ENCODE peak calls at places on chromosomes 2 and 18, in four cellular contexts. S is HS-27A, U is GM04503, G is iris pigment epithelial cell. A is an unnamed sample.
A peak's percentile ranks its signal among the peaks of the same experiment; 100 is the strongest.

GRCh38 chr2:204024503-204024902 is 87.9 kb downstream of the ICOS start:
- DNase-seq in S (no peak), U (no peak), G (peak; percentile 46), A (no peak)

GRCh38 chr18:79876497-79876896 is 75.0 kb downstream of the SLC66A2 start:
- DNase-seq in S (no peak), U (no peak), G (no peak), A (no peak)

GRCh38 chr2:73333564-73333963 is 40.2 kb upstream of the EGR4 start:
- DNase-seq in S (no peak), U (no peak), G (no peak), A (no peak)

GRCh38 chr2:179226203-179226960 is 38.2 kb downstream of the SESTD1 start:
- DNase-seq in S (no peak), U (no peak), G (no peak), A (peak; percentile 34)

GRCh38 chr2:162885281-162886070 is 46.9 kb upstream of the KCNH7 start:
- DNase-seq in S (no peak), U (no peak), G (no peak), A (no peak)

GRCh38 chr2:230443540-230443939 is 27.5 kb downstream of the SP100 start:
- DNase-seq in S (peak; percentile 11), U (peak; percentile 38), G (peak; percentile 60), A (no peak)

GRCh38 chr2:37228788-37229187 is 2.6 kb downstream of the CEBPZ start:
- DNase-seq in S (no peak), U (no peak), G (no peak), A (no peak)

GRCh38 chr2:197059498-197059897 is 133.0 kb upstream of the PGAP1 start:
- DNase-seq in S (no peak), U (no peak), G (no peak), A (no peak)

GRCh38 chr2:106053116-106053515 is 141.0 kb downstream of the UXS1 start:
- DNase-seq in S (peak; percentile 49), U (peak; percentile 37), G (peak; percentile 63), A (no peak)

GRCh38 chr18:63867368-63867767 is 20.1 kb upstream of the SERPINB2 start:
- DNase-seq in S (no peak), U (no peak), G (no peak), A (no peak)

GRCh38 chr2:65035544-65035943 is 20.7 kb upstream of the CEP68 start:
- DNase-seq in S (no peak), U (no peak), G (no peak), A (no peak)

GRCh38 chr2:71788601-71789240 is 335.4 kb downstream of the DYSF start:
- DNase-seq in S (no peak), U (no peak), G (no peak), A (no peak)

GRCh38 chr2:167100526-167100925 is 212.2 kb downstream of the XIRP2 start:
- DNase-seq in S (no peak), U (no peak), G (no peak), A (no peak)

GRCh38 chr18:62024983-62025382 is 132.2 kb upstream of the RNF152 start:
- DNase-seq in S (no peak), U (no peak), G (no peak), A (no peak)

GRCh38 chr2:36482576-36483214 is 115.3 kb downstream of the FEZ2 start:
- DNase-seq in S (no peak), U (peak; percentile 50), G (peak; percentile 96), A (no peak)

GRCh38 chr2:80078290-80079036 is 226.1 kb downstream of the LRRTM1 start:
- DNase-seq in S (no peak), U (no peak), G (no peak), A (no peak)

GRCh38 chr2:24855703-24856102 is 62.5 kb downstream of the CENPO start:
- DNase-seq in S (no peak), U (peak; percentile 23), G (peak; percentile 48), A (no peak)

GRCh38 chr2:127605691-127606277 is 40.2 kb upstream of the GPR17 start:
- DNase-seq in S (no peak), U (no peak), G (no peak), A (no peak)

GRCh38 chr2:65710779-65711295 is 278.4 kb upstream of the SPRED2 start:
- DNase-seq in S (no peak), U (no peak), G (peak; percentile 19), A (no peak)

GRCh38 chr18:4106407-4107033 is 348.6 kb downstream of the DLGAP1 start:
- DNase-seq in S (peak; percentile 33), U (no peak), G (peak; percentile 43), A (peak; percentile 8)

GRCh38 chr18:58860747-58861224 is 3.9 kb upstream of the ZNF532 start:
- DNase-seq in S (no peak), U (no peak), G (no peak), A (no peak)

GRCh38 chr2:236052926-236053846 is 115.0 kb downstream of the GBX2 start:
- DNase-seq in S (no peak), U (no peak), G (no peak), A (no peak)